ENCODE peak calls at places on chromosomes 3 and 15, in nine cellular contexts. A, E, M, D, R, B, T, O and J are unnamed samples.

GRCh38 chr3:72797773-72798543 is 50.3 kb downstream of the SHQ1 start:
- DNase-seq in A (no peak), B (no peak), D (no peak), R (no peak), E (no peak), T (no peak), M (no peak), O (peak; percentile 70), J (no peak)

GRCh38 chr3:129226374-129226773 is 23.0 kb upstream of the COPG1 start:
- DNase-seq in B (no peak), E (no peak), O (no peak), R (no peak), M (peak; percentile 66), T (no peak), A (no peak), D (no peak), J (no peak)

GRCh38 chr15:29270169-29270955 is 740 bp upstream of the NSMCE3 start:
- DNase-seq in E (peak; percentile 38), B (no peak), M (no peak), A (no peak), D (peak; percentile 21), O (no peak), T (peak; percentile 62), R (peak; percentile 41), J (no peak)

GRCh38 chr15:45205192-45205591 is 17.4 kb upstream of the SHF start:
- DNase-seq in A (peak; percentile 24), D (peak; percentile 39), E (peak; percentile 79), M (peak; percentile 20), R (no peak), B (peak; percentile 74), O (peak; percentile 42), T (peak; percentile 59), J (peak; percentile 74)

GRCh38 chr15:63655683-63656372 is 58.6 kb downstream of the FBXL22 start:
- DNase-seq in M (no peak), R (no peak), O (no peak), A (no peak), B (no peak), E (no peak), T (no peak), D (no peak), J (no peak)

GRCh38 chr3:134087046-134087974 is 57.6 kb upstream of the SLCO2A1 start:
- DNase-seq in D (no peak), B (no peak), O (no peak), A (no peak), M (no peak), R (no peak), T (no peak), E (no peak), J (no peak)

GRCh38 chr3:148896062-148896461 is 31.0 kb downstream of the CPA3 start:
- DNase-seq in O (no peak), D (no peak), B (no peak), A (no peak), R (no peak), E (no peak), T (no peak), M (no peak), J (no peak)

GRCh38 chr3:134409041-134409440 is 34.8 kb upstream of the AMOTL2 start:
- DNase-seq in A (no peak), E (no peak), T (no peak), R (no peak), O (no peak), M (no peak), D (no peak), B (no peak), J (no peak)

GRCh38 chr3:122356402-122356801 is 26.6 kb downstream of the MIX23 start:
- DNase-seq in A (no peak), B (no peak), T (no peak), E (peak; percentile 11), D (no peak), M (peak; percentile 10), O (peak; percentile 71), R (no peak), J (peak; percentile 50)

GRCh38 chr3:50592568-50592967 is 19.0 kb downstream of the CISH start:
- DNase-seq in A (no peak), M (no peak), T (no peak), O (no peak), B (peak; percentile 79), R (no peak), D (no peak), E (no peak), J (no peak)

GRCh38 chr3:52171577-52172261 is 17.5 kb upstream of the POC1A start:
- DNase-seq in B (no peak), A (no peak), M (no peak), D (no peak), T (no peak), R (no peak), E (no peak), O (no peak), J (no peak)

GRCh38 chr3:150082898-150083652 is 112.4 kb upstream of the PFN2 start:
- DNase-seq in E (no peak), D (no peak), R (no peak), M (no peak), T (no peak), O (no peak), B (no peak), A (no peak), J (no peak)

GRCh38 chr3:187368251-187368733 is at the start of gene RTP4:
- DNase-seq in E (peak; percentile 44), T (peak; percentile 98), A (no peak), D (peak; percentile 3), R (peak; percentile 24), B (peak; percentile 62), M (no peak), O (no peak), J (no peak)

GRCh38 chr3:8665407-8665896 is 20.9 kb upstream of the SSUH2 start:
- DNase-seq in B (no peak), T (peak; percentile 25), D (no peak), R (no peak), A (no peak), E (peak; percentile 13), M (no peak), O (no peak), J (no peak)

GRCh38 chr3:185400340-185400667 is 37.4 kb downstream of the MAP3K13 start:
- DNase-seq in T (no peak), E (no peak), D (no peak), M (no peak), R (no peak), B (no peak), O (no peak), A (no peak), J (no peak)

GRCh38 chr15:89017370-89018066 is 70.7 kb upstream of the ABHD2 start:
- DNase-seq in A (peak; percentile 74), T (peak; percentile 81), O (peak; percentile 66), D (peak; percentile 82), M (peak; percentile 56), B (peak; percentile 95), E (peak; percentile 79), R (peak; percentile 69), J (peak; percentile 85)

GRCh38 chr3:10198761-10199688 is 34.3 kb downstream of the IRAK2 start:
- DNase-seq in O (no peak), R (peak; percentile 49), A (no peak), D (peak; percentile 61), T (peak; percentile 87), E (peak; percentile 82), M (no peak), B (peak; percentile 78), J (no peak)

GRCh38 chr3:86249833-86250232 is 741.1 kb downstream of the VGLL3 start:
- DNase-seq in R (no peak), O (no peak), A (no peak), M (no peak), T (no peak), D (no peak), E (no peak), B (no peak), J (no peak)

GRCh38 chr3:184576457-184577240 is 15.1 kb downstream of the EPHB3 start:
- DNase-seq in E (no peak), M (no peak), R (no peak), T (no peak), O (no peak), D (no peak), A (no peak), B (no peak), J (no peak)

GRCh38 chr15:96339662-96340347 is 9.3 kb downstream of the NR2F2 start:
- DNase-seq in B (no peak), M (no peak), O (no peak), R (no peak), T (no peak), D (no peak), E (no peak), A (no peak), J (no peak)